ENCODE peak calls at places on chromosome 1, in five cellular contexts. A is MM.1S, F is HCT116, Y is AG10803, L is neural progenitor cell. W is an unnamed sample.

GRCh38 chr1:22428672-22429071 is 23.0 kb upstream of the ZBTB40 start:
- DNase-seq in F (peak; percentile 69), A (peak; percentile 69), L (peak; percentile 55), Y (peak; percentile 48), W (peak; percentile 40)

GRCh38 chr1:33039840-33040239 is 3.2 kb upstream of the AK2 start:
- DNase-seq in F (no peak), A (no peak), L (no peak), Y (no peak), W (no peak)

GRCh38 chr1:17596651-17597509 is 57.4 kb downstream of the ARHGEF10L start:
- DNase-seq in L (no peak), F (no peak), Y (no peak), A (no peak), W (no peak)

GRCh38 chr1:227788279-227789041 is 27.0 kb upstream of the PRSS38 start:
- DNase-seq in L (peak; percentile 92), Y (no peak), F (peak; percentile 38), A (peak; percentile 73), W (peak; percentile 88)

GRCh38 chr1:34684246-34684645 is 70.6 kb upstream of the GJB5 start:
- DNase-seq in F (no peak), L (no peak), Y (no peak), A (no peak), W (no peak)

GRCh38 chr1:36384542-36385409 is 948 bp downstream of the STK40 start:
- DNase-seq in F (peak; percentile 57), Y (peak; percentile 12), A (peak; percentile 47), L (peak; percentile 69), W (peak; percentile 85)

GRCh38 chr1:110673197-110673701 is 1.5 kb downstream of the KCNA3 start:
- DNase-seq in A (peak; percentile 23), F (no peak), Y (no peak), L (no peak), W (no peak)

GRCh38 chr1:29590583-29591555 is 354.5 kb downstream of the PTPRU start:
- DNase-seq in Y (no peak), F (no peak), L (no peak), A (no peak), W (no peak)

GRCh38 chr1:220189750-220190347 is 82.4 kb downstream of the RAB3GAP2 start:
- DNase-seq in Y (peak; percentile 44), A (peak; percentile 23), L (peak; percentile 5), F (peak; percentile 23), W (no peak)
- TF ChIP-seq CTCF in Y (peak; percentile 60), A (peak; percentile 50), L (peak; percentile 54), F (peak; percentile 41), W (peak; percentile 12)

GRCh38 chr1:189708674-189709073 is 769.0 kb downstream of the BRINP3 start:
- DNase-seq in L (peak; percentile 51), Y (no peak), F (peak; percentile 7), A (no peak), W (peak; percentile 16)
- TF ChIP-seq CTCF in L (peak; percentile 42), Y (no peak), F (peak; percentile 37), A (no peak), W (no peak)

GRCh38 chr1:232369451-232369850 is 260.5 kb downstream of the SIPA1L2 start:
- DNase-seq in Y (no peak), F (no peak), A (no peak), L (no peak), W (no peak)
- TF ChIP-seq CTCF in Y (no peak), F (no peak), A (no peak), L (no peak), W (no peak)

GRCh38 chr1:225811622-225812487 is 1.9 kb downstream of the EPHX1 start:
- DNase-seq in F (no peak), A (no peak), Y (peak; percentile 25), L (peak; percentile 61), W (no peak)
- TF ChIP-seq CTCF in F (peak; percentile 65), A (no peak), Y (peak; percentile 60), L (peak; percentile 63), W (no peak)